ENCODE peak calls at places on chromosomes 12 and 14, in nine cellular contexts. One of them, this sample, is unnamed.

GRCh38 chr14:33726685-33727084 is 224.2 kb downstream of the EGLN3 start:
- DNase-seq in lower leg skin: no peak
- DNase-seq in mucosa of descending colon: no peak
- DNase-seq in cardiac fibroblast: no peak
- DNase-seq in OCI-LY7: no peak
- DNase-seq in spleen: no peak
- DNase-seq in endothelial cell of umbilical vein: no peak
- DNase-seq in thyroid gland: no peak
- DNase-seq in epithelial cell of proximal tubule: no peak
- DNase-seq in this sample: no peak

GRCh38 chr12:124831590-124831989 is 32.1 kb downstream of the SCARB1 start:
- DNase-seq in lower leg skin: no peak
- DNase-seq in mucosa of descending colon: no peak
- DNase-seq in cardiac fibroblast: no peak
- DNase-seq in OCI-LY7: no peak
- DNase-seq in spleen: no peak
- DNase-seq in endothelial cell of umbilical vein: no peak
- DNase-seq in thyroid gland: no peak
- DNase-seq in epithelial cell of proximal tubule: no peak
- DNase-seq in this sample: no peak

GRCh38 chr14:73173092-73173735 is 36.9 kb downstream of the PSEN1 start:
- DNase-seq in lower leg skin: no peak
- DNase-seq in mucosa of descending colon: no peak
- DNase-seq in cardiac fibroblast: peak
- DNase-seq in OCI-LY7: peak
- DNase-seq in spleen: no peak
- DNase-seq in endothelial cell of umbilical vein: peak
- DNase-seq in thyroid gland: no peak
- DNase-seq in epithelial cell of proximal tubule: no peak
- DNase-seq in this sample: no peak

GRCh38 chr12:67048371-67048770 is 220.8 kb upstream of the CAND1 start:
- DNase-seq in lower leg skin: no peak
- DNase-seq in mucosa of descending colon: no peak
- DNase-seq in cardiac fibroblast: no peak
- DNase-seq in OCI-LY7: no peak
- DNase-seq in spleen: no peak
- DNase-seq in endothelial cell of umbilical vein: no peak
- DNase-seq in thyroid gland: no peak
- DNase-seq in epithelial cell of proximal tubule: no peak
- DNase-seq in this sample: no peak

GRCh38 chr14:35631071-35631805 is 97.3 kb downstream of the INSM2 start:
- DNase-seq in lower leg skin: no peak
- DNase-seq in mucosa of descending colon: no peak
- DNase-seq in cardiac fibroblast: no peak
- DNase-seq in OCI-LY7: no peak
- DNase-seq in spleen: no peak
- DNase-seq in endothelial cell of umbilical vein: no peak
- DNase-seq in thyroid gland: no peak
- DNase-seq in epithelial cell of proximal tubule: no peak
- DNase-seq in this sample: no peak

GRCh38 chr12:124087251-124088141 is 114.5 kb downstream of the ZNF664 start:
- DNase-seq in lower leg skin: no peak
- DNase-seq in mucosa of descending colon: no peak
- DNase-seq in cardiac fibroblast: no peak
- DNase-seq in OCI-LY7: no peak
- DNase-seq in spleen: no peak
- DNase-seq in endothelial cell of umbilical vein: no peak
- DNase-seq in thyroid gland: no peak
- DNase-seq in epithelial cell of proximal tubule: no peak
- DNase-seq in this sample: no peak

GRCh38 chr14:79136437-79137430 is 966.6 kb downstream of the NRXN3 start:
- DNase-seq in lower leg skin: no peak
- DNase-seq in mucosa of descending colon: no peak
- DNase-seq in cardiac fibroblast: no peak
- DNase-seq in OCI-LY7: no peak
- DNase-seq in spleen: no peak
- DNase-seq in endothelial cell of umbilical vein: no peak
- DNase-seq in thyroid gland: no peak
- DNase-seq in epithelial cell of proximal tubule: no peak
- DNase-seq in this sample: no peak

GRCh38 chr14:95018845-95019244 is 138.5 kb downstream of the DICER1 start:
- DNase-seq in lower leg skin: peak
- DNase-seq in mucosa of descending colon: no peak
- DNase-seq in cardiac fibroblast: no peak
- DNase-seq in OCI-LY7: no peak
- DNase-seq in spleen: no peak
- DNase-seq in endothelial cell of umbilical vein: no peak
- DNase-seq in thyroid gland: no peak
- DNase-seq in epithelial cell of proximal tubule: no peak
- DNase-seq in this sample: peak

GRCh38 chr14:35374273-35374681 is 30.3 kb downstream of the NFKBIA start:
- DNase-seq in lower leg skin: peak
- DNase-seq in mucosa of descending colon: no peak
- DNase-seq in cardiac fibroblast: peak
- DNase-seq in OCI-LY7: no peak
- DNase-seq in spleen: peak
- DNase-seq in endothelial cell of umbilical vein: peak
- DNase-seq in thyroid gland: no peak
- DNase-seq in epithelial cell of proximal tubule: peak
- DNase-seq in this sample: peak

GRCh38 chr12:130157998-130158774 is 4.1 kb upstream of the FZD10 start:
- DNase-seq in lower leg skin: no peak
- DNase-seq in mucosa of descending colon: no peak
- DNase-seq in cardiac fibroblast: no peak
- DNase-seq in OCI-LY7: no peak
- DNase-seq in spleen: no peak
- DNase-seq in endothelial cell of umbilical vein: no peak
- DNase-seq in thyroid gland: no peak
- DNase-seq in epithelial cell of proximal tubule: no peak
- DNase-seq in this sample: no peak

GRCh38 chr12:101480849-101481248 is 5.7 kb downstream of the SPIC start:
- DNase-seq in lower leg skin: no peak
- DNase-seq in mucosa of descending colon: no peak
- DNase-seq in cardiac fibroblast: no peak
- DNase-seq in OCI-LY7: no peak
- DNase-seq in spleen: no peak
- DNase-seq in endothelial cell of umbilical vein: no peak
- DNase-seq in thyroid gland: no peak
- DNase-seq in epithelial cell of proximal tubule: no peak
- DNase-seq in this sample: no peak

GRCh38 chr14:32938719-32939253 is at the start of gene NPAS3:
- DNase-seq in lower leg skin: no peak
- DNase-seq in mucosa of descending colon: no peak
- DNase-seq in cardiac fibroblast: no peak
- DNase-seq in OCI-LY7: no peak
- DNase-seq in spleen: no peak
- DNase-seq in endothelial cell of umbilical vein: no peak
- DNase-seq in thyroid gland: no peak
- DNase-seq in epithelial cell of proximal tubule: no peak
- DNase-seq in this sample: no peak

GRCh38 chr12:120132437-120132836 is 15.9 kb upstream of the RAB35 start:
- DNase-seq in lower leg skin: no peak
- DNase-seq in mucosa of descending colon: no peak
- DNase-seq in cardiac fibroblast: no peak
- DNase-seq in OCI-LY7: no peak
- DNase-seq in spleen: no peak
- DNase-seq in endothelial cell of umbilical vein: no peak
- DNase-seq in thyroid gland: no peak
- DNase-seq in epithelial cell of proximal tubule: no peak
- DNase-seq in this sample: no peak

GRCh38 chr12:72578327-72578726 is 306.2 kb downstream of the TRHDE start:
- DNase-seq in lower leg skin: no peak
- DNase-seq in mucosa of descending colon: no peak
- DNase-seq in cardiac fibroblast: no peak
- DNase-seq in OCI-LY7: no peak
- DNase-seq in spleen: no peak
- DNase-seq in endothelial cell of umbilical vein: no peak
- DNase-seq in thyroid gland: no peak
- DNase-seq in epithelial cell of proximal tubule: no peak
- DNase-seq in this sample: no peak

GRCh38 chr12:98660521-98660920 is 15.4 kb downstream of the APAF1 start:
- DNase-seq in lower leg skin: no peak
- DNase-seq in mucosa of descending colon: no peak
- DNase-seq in cardiac fibroblast: no peak
- DNase-seq in OCI-LY7: no peak
- DNase-seq in spleen: no peak
- DNase-seq in endothelial cell of umbilical vein: no peak
- DNase-seq in thyroid gland: no peak
- DNase-seq in epithelial cell of proximal tubule: no peak
- DNase-seq in this sample: no peak

GRCh38 chr12:98653866-98654493 is 8.9 kb downstream of the APAF1 start:
- DNase-seq in lower leg skin: no peak
- DNase-seq in mucosa of descending colon: no peak
- DNase-seq in cardiac fibroblast: peak
- DNase-seq in OCI-LY7: peak
- DNase-seq in spleen: no peak
- DNase-seq in endothelial cell of umbilical vein: peak
- DNase-seq in thyroid gland: no peak
- DNase-seq in epithelial cell of proximal tubule: no peak
- DNase-seq in this sample: no peak

GRCh38 chr12:98656289-98657101 is 11.4 kb downstream of the APAF1 start:
- DNase-seq in lower leg skin: no peak
- DNase-seq in mucosa of descending colon: no peak
- DNase-seq in cardiac fibroblast: no peak
- DNase-seq in OCI-LY7: no peak
- DNase-seq in spleen: no peak
- DNase-seq in endothelial cell of umbilical vein: peak
- DNase-seq in thyroid gland: no peak
- DNase-seq in epithelial cell of proximal tubule: no peak
- DNase-seq in this sample: no peak
- TF ChIP-seq CTCF in lower leg skin: no peak
- TF ChIP-seq CTCF in mucosa of descending colon: no peak
- TF ChIP-seq CTCF in cardiac fibroblast: no peak
- TF ChIP-seq CTCF in OCI-LY7: no peak
- TF ChIP-seq CTCF in spleen: no peak
- TF ChIP-seq CTCF in endothelial cell of umbilical vein: no peak
- TF ChIP-seq CTCF in thyroid gland: no peak
- TF ChIP-seq CTCF in epithelial cell of proximal tubule: no peak
- TF ChIP-seq CTCF in this sample: no peak

DNA sequence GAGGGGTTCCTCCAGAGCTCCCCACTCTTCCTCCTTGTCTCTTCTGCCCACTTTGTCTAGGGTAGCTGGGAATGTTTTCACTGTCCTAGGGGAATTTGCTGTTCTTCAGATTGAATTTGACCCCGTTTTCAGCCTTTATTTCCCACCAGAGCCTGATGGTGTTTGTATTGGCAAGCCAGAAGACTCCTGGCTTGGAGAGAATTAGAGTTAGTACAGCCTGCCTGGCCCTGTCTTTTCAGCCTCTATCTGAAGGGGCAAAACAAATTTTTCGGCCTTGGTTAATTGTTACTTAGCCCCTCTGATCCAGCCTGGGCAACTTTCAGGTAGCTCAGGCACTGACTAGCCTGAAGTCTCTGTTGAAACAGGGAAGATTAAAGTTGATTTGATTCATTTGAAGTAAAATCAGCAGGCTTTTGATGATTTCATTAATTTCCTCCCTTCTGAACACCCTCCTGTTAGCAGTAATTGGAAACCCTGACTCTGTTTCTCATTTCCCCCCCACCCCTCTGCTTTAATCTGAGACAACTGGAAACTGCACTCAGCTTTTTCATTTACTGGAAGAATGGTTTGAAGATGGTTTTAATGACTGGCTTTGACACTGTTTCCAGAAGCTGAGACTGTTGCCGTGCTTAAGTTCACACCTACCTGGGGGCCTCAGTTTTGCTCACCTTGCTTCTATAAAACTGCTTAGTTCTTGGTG is 63.3 kb downstream of the SUSD6 start:
- DNase-seq in lower leg skin: no peak
- DNase-seq in mucosa of descending colon: no peak
- DNase-seq in cardiac fibroblast: no peak
- DNase-seq in OCI-LY7: no peak
- DNase-seq in spleen: no peak
- DNase-seq in endothelial cell of umbilical vein: peak
- DNase-seq in thyroid gland: no peak
- DNase-seq in epithelial cell of proximal tubule: no peak
- DNase-seq in this sample: no peak
- H3K4me3 ChIP-seq in lower leg skin: no peak
- H3K4me3 ChIP-seq in mucosa of descending colon: no peak
- H3K4me3 ChIP-seq in cardiac fibroblast: no peak
- H3K4me3 ChIP-seq in OCI-LY7: no peak
- H3K4me3 ChIP-seq in spleen: no peak
- H3K4me3 ChIP-seq in endothelial cell of umbilical vein: no peak
- H3K4me3 ChIP-seq in thyroid gland: no peak
- H3K4me3 ChIP-seq in epithelial cell of proximal tubule: no peak
- H3K4me3 ChIP-seq in this sample: no peak

DNA sequence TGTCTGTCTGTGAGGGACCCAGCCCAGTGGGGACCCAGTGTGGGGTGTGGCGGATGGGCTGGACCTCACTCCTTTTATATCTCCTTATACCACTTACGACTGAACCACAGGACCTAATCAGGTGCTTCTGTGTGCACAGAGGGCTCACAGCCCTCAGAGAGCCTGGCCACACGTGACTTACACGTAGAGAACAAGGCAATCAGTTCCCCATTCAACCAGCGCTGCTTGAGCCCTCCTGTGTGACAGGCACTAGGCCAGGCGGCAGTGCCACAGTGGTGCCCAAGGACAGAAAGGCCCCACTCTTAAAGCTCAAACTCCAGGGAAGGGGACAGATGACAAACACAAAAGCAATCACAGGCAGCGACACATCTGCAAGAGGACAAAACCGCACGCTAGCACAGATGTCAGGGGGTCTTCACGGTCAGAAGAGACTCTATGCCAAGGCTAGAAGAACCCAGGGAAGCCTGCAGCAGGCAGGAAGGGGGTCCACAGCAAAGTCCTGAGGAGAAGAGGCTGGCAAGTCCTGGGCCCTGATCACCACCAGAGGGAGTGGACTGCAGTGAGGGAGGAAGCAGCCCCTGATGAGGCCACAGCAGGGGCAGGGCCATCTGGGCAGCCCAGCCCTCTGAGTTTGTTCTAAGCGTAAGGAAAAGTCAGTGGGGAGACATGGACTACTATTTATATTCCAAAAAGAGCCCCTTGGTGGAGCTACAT is 39.3 kb downstream of the SETD3 start:
- DNase-seq in lower leg skin: no peak
- DNase-seq in mucosa of descending colon: no peak
- DNase-seq in cardiac fibroblast: peak
- DNase-seq in OCI-LY7: no peak
- DNase-seq in spleen: no peak
- DNase-seq in endothelial cell of umbilical vein: no peak
- DNase-seq in thyroid gland: no peak
- DNase-seq in epithelial cell of proximal tubule: no peak
- DNase-seq in this sample: no peak
- TF ChIP-seq CTCF in lower leg skin: no peak
- TF ChIP-seq CTCF in mucosa of descending colon: no peak
- TF ChIP-seq CTCF in cardiac fibroblast: no peak
- TF ChIP-seq CTCF in OCI-LY7: no peak
- TF ChIP-seq CTCF in spleen: no peak
- TF ChIP-seq CTCF in endothelial cell of umbilical vein: peak
- TF ChIP-seq CTCF in thyroid gland: no peak
- TF ChIP-seq CTCF in epithelial cell of proximal tubule: peak
- TF ChIP-seq CTCF in this sample: no peak

DNA sequence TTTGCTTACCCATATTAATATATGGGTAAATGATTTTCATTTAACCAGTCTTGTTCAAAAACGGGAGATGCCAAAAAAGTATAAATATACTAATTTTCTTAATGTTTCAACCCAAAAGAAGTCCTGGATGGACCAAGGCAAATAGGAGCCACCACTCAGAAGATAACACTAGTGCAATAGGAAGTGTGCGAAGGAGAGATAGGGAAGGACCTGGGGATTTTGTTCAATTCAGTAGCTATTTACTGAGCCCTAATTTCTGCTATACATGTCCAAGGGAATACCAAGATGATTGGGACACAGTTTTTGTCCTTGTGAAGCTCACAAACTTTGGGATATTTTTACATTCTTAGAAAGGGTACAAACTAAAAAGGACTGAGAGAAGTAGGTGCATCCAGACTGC is 1.5 kb downstream of the CMAS start:
- DNase-seq in lower leg skin: no peak
- DNase-seq in mucosa of descending colon: no peak
- DNase-seq in cardiac fibroblast: no peak
- DNase-seq in OCI-LY7: no peak
- DNase-seq in spleen: no peak
- DNase-seq in endothelial cell of umbilical vein: no peak
- DNase-seq in thyroid gland: no peak
- DNase-seq in epithelial cell of proximal tubule: no peak
- DNase-seq in this sample: no peak
- H3K4me3 ChIP-seq in lower leg skin: no peak
- H3K4me3 ChIP-seq in mucosa of descending colon: no peak
- H3K4me3 ChIP-seq in cardiac fibroblast: no peak
- H3K4me3 ChIP-seq in OCI-LY7: peak
- H3K4me3 ChIP-seq in spleen: no peak
- H3K4me3 ChIP-seq in endothelial cell of umbilical vein: no peak
- H3K4me3 ChIP-seq in thyroid gland: no peak
- H3K4me3 ChIP-seq in epithelial cell of proximal tubule: peak
- H3K4me3 ChIP-seq in this sample: peak

This sample was measured in right atrium auricular region.